ENCODE peak calls at places on chromosomes 4 and X, in ten cellular contexts. B is astrocyte of the spinal cord, C is lower lobe of right lung, V is GM23338, E is B cell, U is transverse colon, X is GM20000, J is ovary, P is fibroblast of mammary gland, H is Peyer's patch. W is an unnamed sample.

GRCh38 chr4:140084426-140084825 is 69.6 kb downstream of the MAML3 start:
- DNase-seq in B (no peak), C (no peak), V (no peak), E (no peak), U (no peak), X (no peak), J (no peak), P (no peak), H (no peak), W (no peak)

GRCh38 chr4:105895324-105895608 is at the start of gene NPNT:
- DNase-seq in B (no peak), C (no peak), V (peak; percentile 42), E (peak; percentile 10), U (peak; percentile 44), X (peak; percentile 61), J (peak; percentile 33), P (no peak), H (peak; percentile 52), W (peak; percentile 77)

GRCh38 chrX:11143931-11144678 is 33.0 kb downstream of the HCCS start:
- DNase-seq in B (peak; percentile 77), C (no peak), V (peak; percentile 82), E (peak; percentile 58), U (peak; percentile 58), X (peak; percentile 68), J (peak; percentile 35), P (peak; percentile 85), H (peak; percentile 80), W (peak; percentile 67)

GRCh38 chrX:26925088-26925487 is 538.1 kb downstream of the PPP4R3C start:
- DNase-seq in B (no peak), C (no peak), V (no peak), E (no peak), U (no peak), X (no peak), J (no peak), P (no peak), H (no peak), W (no peak)

GRCh38 chrX:48794340-48794920 is 7.4 kb upstream of the HDAC6 start:
- DNase-seq in B (no peak), C (no peak), V (no peak), E (no peak), U (no peak), X (no peak), J (no peak), P (no peak), H (no peak), W (no peak)

GRCh38 chrX:111470681-111471403 is 40.6 kb upstream of the SERTM2 start:
- DNase-seq in B (no peak), C (no peak), V (no peak), E (no peak), U (no peak), X (no peak), J (no peak), P (no peak), H (no peak), W (no peak)

GRCh38 chr4:55321707-55322264 is 24.3 kb upstream of the SRD5A3 start:
- DNase-seq in B (peak; percentile 84), C (no peak), V (peak; percentile 96), E (no peak), U (peak; percentile 65), X (peak; percentile 32), J (peak; percentile 44), P (peak; percentile 83), H (peak; percentile 79), W (peak; percentile 22)

GRCh38 chr4:149164282-149164681 is 651.4 kb downstream of the IQCM start:
- DNase-seq in B (peak; percentile 64), C (no peak), V (peak; percentile 83), E (no peak), U (no peak), X (no peak), J (no peak), P (peak; percentile 38), H (no peak), W (no peak)

GRCh38 chr4:48241731-48242130 is 27.9 kb downstream of the TEC start:
- DNase-seq in B (no peak), C (no peak), V (no peak), E (no peak), U (no peak), X (no peak), J (no peak), P (no peak), H (no peak), W (no peak)

GRCh38 chr4:153676984-153677383 is 7.1 kb upstream of the TLR2 start:
- DNase-seq in B (peak; percentile 91), C (no peak), V (no peak), E (no peak), U (no peak), X (no peak), J (no peak), P (peak; percentile 88), H (no peak), W (no peak)

GRCh38 chr4:21192367-21192766 is 492.1 kb downstream of the PACRGL start:
- DNase-seq in B (no peak), C (no peak), V (no peak), E (no peak), U (no peak), X (no peak), J (no peak), P (no peak), H (no peak), W (no peak)
- TF ChIP-seq CTCF in B (no peak), C (no peak), V (no peak), E (no peak), U (no peak), X (no peak), J (no peak), P (no peak), H (no peak), W (no peak)

DNA sequence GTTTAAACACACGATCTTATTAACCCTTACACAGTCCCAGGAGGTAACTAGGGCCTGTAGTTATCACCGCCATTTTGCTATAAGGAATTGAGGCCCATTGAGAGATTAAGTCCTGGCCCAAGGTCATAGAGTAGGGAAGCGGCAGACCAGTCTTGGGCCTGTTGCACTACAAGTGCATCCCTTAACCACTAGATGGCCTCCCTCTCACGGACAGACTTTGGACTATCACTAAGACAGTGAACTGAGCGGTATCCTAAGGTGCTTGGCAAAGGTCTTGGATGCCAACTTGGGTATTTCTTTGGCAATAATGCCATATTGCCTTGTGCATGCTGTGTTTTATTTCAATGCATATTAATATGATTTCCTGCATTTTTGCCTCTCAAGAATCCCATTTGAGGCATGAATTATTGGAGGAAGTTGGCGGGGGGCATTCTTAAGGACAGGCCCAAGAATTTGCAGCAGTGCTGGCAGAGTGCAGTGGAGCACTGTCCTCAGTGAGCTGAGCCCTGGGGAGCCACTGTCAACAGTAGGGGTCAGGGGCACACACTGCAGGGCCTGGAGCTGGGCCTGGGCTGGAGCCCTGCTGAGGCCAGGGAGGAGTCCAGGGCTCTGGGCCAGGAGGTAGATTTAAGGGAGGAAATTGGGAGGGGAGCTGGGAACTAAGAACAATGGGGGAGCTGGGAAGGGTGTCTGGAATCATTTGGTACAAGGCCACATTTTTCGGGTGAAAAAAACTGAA is 147.4 kb downstream of the SMIM20 start:
- DNase-seq in B (peak; percentile 50), C (no peak), V (peak; percentile 85), E (no peak), U (no peak), X (peak; percentile 75), J (no peak), P (peak; percentile 67), H (peak; percentile 55), W (peak; percentile 68)
- TF ChIP-seq CTCF in B (peak; percentile 72), C (peak; percentile 46), V (peak; percentile 90), E (peak; percentile 37), U (peak; percentile 33), X (peak; percentile 74), J (no peak), P (peak; percentile 72), H (peak; percentile 58), W (peak; percentile 64)

GRCh38 chr4:15182600-15183222 is 180.4 kb downstream of the CPEB2 start:
- DNase-seq in B (peak; percentile 49), C (no peak), V (no peak), E (no peak), U (no peak), X (no peak), J (no peak), P (peak; percentile 40), H (no peak), W (no peak)
- TF ChIP-seq CTCF in B (no peak), C (no peak), V (no peak), E (no peak), U (no peak), X (no peak), J (no peak), P (no peak), H (no peak), W (no peak)

GRCh38 chr4:67332627-67333026 is 212.7 kb downstream of the CENPC start:
- DNase-seq in B (no peak), C (no peak), V (peak; percentile 64), E (no peak), U (no peak), X (peak; percentile 4), J (no peak), P (peak; percentile 2), H (no peak), W (no peak)
- TF ChIP-seq CTCF in B (peak; percentile 45), C (peak; percentile 17), V (peak; percentile 53), E (peak; percentile 45), U (no peak), X (peak; percentile 8), J (no peak), P (peak; percentile 53), H (peak; percentile 15), W (no peak)